ENCODE peak calls at places on chromosomes 16 and 17, in five cellular contexts. One of them, this sample, is unnamed.

GRCh38 chr17:32259596-32259995 is 6.0 kb upstream of the RHBDL3 start:
- DNase-seq in tibial nerve: no peak
- DNase-seq in KBM-7: no peak
- DNase-seq in stimulated activated CD8-positive, alpha-beta memory T cell treated with anti-CD3 and anti-CD28 coated beads, Interleukin-4, amount 100 ng/mL, for 24 hours: no peak
- DNase-seq in AG04449: no peak
- DNase-seq in this sample: no peak

GRCh38 chr17:82944990-82945389 is 105.2 kb upstream of the ZNF750 start:
- DNase-seq in tibial nerve: no peak
- DNase-seq in KBM-7: no peak
- DNase-seq in stimulated activated CD8-positive, alpha-beta memory T cell treated with anti-CD3 and anti-CD28 coated beads, Interleukin-4, amount 100 ng/mL, for 24 hours: no peak
- DNase-seq in AG04449: no peak
- DNase-seq in this sample: no peak

GRCh38 chr16:80197790-80198201 is 343.0 kb upstream of the DYNLRB2 start:
- DNase-seq in tibial nerve: no peak
- DNase-seq in KBM-7: no peak
- DNase-seq in stimulated activated CD8-positive, alpha-beta memory T cell treated with anti-CD3 and anti-CD28 coated beads, Interleukin-4, amount 100 ng/mL, for 24 hours: no peak
- DNase-seq in AG04449: peak; percentile 74
- DNase-seq in this sample: no peak

GRCh38 chr16:68915561-68915960 is 72.2 kb downstream of the TANGO6 start:
- DNase-seq in tibial nerve: no peak
- DNase-seq in KBM-7: no peak
- DNase-seq in stimulated activated CD8-positive, alpha-beta memory T cell treated with anti-CD3 and anti-CD28 coated beads, Interleukin-4, amount 100 ng/mL, for 24 hours: no peak
- DNase-seq in AG04449: no peak
- DNase-seq in this sample: no peak

GRCh38 chr16:48105976-48106375 is 49.8 kb downstream of the ABCC12 start:
- DNase-seq in tibial nerve: no peak
- DNase-seq in KBM-7: no peak
- DNase-seq in stimulated activated CD8-positive, alpha-beta memory T cell treated with anti-CD3 and anti-CD28 coated beads, Interleukin-4, amount 100 ng/mL, for 24 hours: no peak
- DNase-seq in AG04449: no peak
- DNase-seq in this sample: no peak

GRCh38 chr17:81859906-81860755 is at the start of gene P4HB:
- DNase-seq in tibial nerve: no peak
- DNase-seq in KBM-7: no peak
- DNase-seq in stimulated activated CD8-positive, alpha-beta memory T cell treated with anti-CD3 and anti-CD28 coated beads, Interleukin-4, amount 100 ng/mL, for 24 hours: peak; percentile 94
- DNase-seq in AG04449: no peak
- DNase-seq in this sample: no peak

GRCh38 chr16:53558665-53559064 is 55.7 kb upstream of the AKTIP start:
- DNase-seq in tibial nerve: no peak
- DNase-seq in KBM-7: no peak
- DNase-seq in stimulated activated CD8-positive, alpha-beta memory T cell treated with anti-CD3 and anti-CD28 coated beads, Interleukin-4, amount 100 ng/mL, for 24 hours: no peak
- DNase-seq in AG04449: no peak
- DNase-seq in this sample: no peak

GRCh38 chr16:75044800-75045361 is 46.1 kb downstream of the ZNRF1 start:
- DNase-seq in tibial nerve: peak; percentile 35
- DNase-seq in KBM-7: no peak
- DNase-seq in stimulated activated CD8-positive, alpha-beta memory T cell treated with anti-CD3 and anti-CD28 coated beads, Interleukin-4, amount 100 ng/mL, for 24 hours: no peak
- DNase-seq in AG04449: no peak
- DNase-seq in this sample: no peak

GRCh38 chr16:66949472-66949871 is 11.6 kb upstream of the CES3 start:
- DNase-seq in tibial nerve: no peak
- DNase-seq in KBM-7: no peak
- DNase-seq in stimulated activated CD8-positive, alpha-beta memory T cell treated with anti-CD3 and anti-CD28 coated beads, Interleukin-4, amount 100 ng/mL, for 24 hours: no peak
- DNase-seq in AG04449: no peak
- DNase-seq in this sample: no peak

This sample was measured in 8988T.